ENCODE peak calls at places on chromosomes 3 and 15, in six cellular contexts. One of them, this sample, is unnamed.

GRCh38 chr15:42107483-42107882 is 13.1 kb upstream of the PLA2G4D start:
- DNase-seq in hepatic stellate cell: no peak
- DNase-seq in AG08395: no peak
- DNase-seq in IMR-90: no peak
- DNase-seq in CD8-positive, alpha-beta memory T cell: no peak
- DNase-seq in T follicular helper cell: no peak
- DNase-seq in this sample: no peak

GRCh38 chr3:196707566-196707965 is 4.5 kb downstream of the CEP19 start:
- DNase-seq in hepatic stellate cell: no peak
- DNase-seq in AG08395: no peak
- DNase-seq in IMR-90: no peak
- DNase-seq in CD8-positive, alpha-beta memory T cell: no peak
- DNase-seq in T follicular helper cell: no peak
- DNase-seq in this sample: no peak

GRCh38 chr15:75554717-75555116 is 24.4 kb downstream of the PTPN9 start:
- DNase-seq in hepatic stellate cell: no peak
- DNase-seq in AG08395: no peak
- DNase-seq in IMR-90: peak; percentile 88
- DNase-seq in CD8-positive, alpha-beta memory T cell: no peak
- DNase-seq in T follicular helper cell: no peak
- DNase-seq in this sample: no peak

GRCh38 chr15:74365619-74366445 is 1.6 kb downstream of the CYP11A1 start:
- DNase-seq in hepatic stellate cell: peak; percentile 40
- DNase-seq in AG08395: peak; percentile 73
- DNase-seq in IMR-90: peak; percentile 41
- DNase-seq in CD8-positive, alpha-beta memory T cell: no peak
- DNase-seq in T follicular helper cell: no peak
- DNase-seq in this sample: peak; percentile 77

GRCh38 chr15:48032911-48033310 is 87.9 kb upstream of the SLC24A5 start:
- DNase-seq in hepatic stellate cell: no peak
- DNase-seq in AG08395: no peak
- DNase-seq in IMR-90: no peak
- DNase-seq in CD8-positive, alpha-beta memory T cell: no peak
- DNase-seq in T follicular helper cell: no peak
- DNase-seq in this sample: no peak

GRCh38 chr3:184345678-184346144 is 8.3 kb downstream of the FAM131A start:
- DNase-seq in hepatic stellate cell: peak; percentile 89
- DNase-seq in AG08395: peak; percentile 92
- DNase-seq in IMR-90: peak; percentile 50
- DNase-seq in CD8-positive, alpha-beta memory T cell: no peak
- DNase-seq in T follicular helper cell: no peak
- DNase-seq in this sample: peak; percentile 76

GRCh38 chr3:149581248-149581647 is 76.6 kb downstream of the WWTR1 start:
- DNase-seq in hepatic stellate cell: no peak
- DNase-seq in AG08395: no peak
- DNase-seq in IMR-90: no peak
- DNase-seq in CD8-positive, alpha-beta memory T cell: no peak
- DNase-seq in T follicular helper cell: no peak
- DNase-seq in this sample: no peak

GRCh38 chr15:35167675-35168074 is 82.6 kb upstream of the NANOGP8 start:
- DNase-seq in hepatic stellate cell: no peak
- DNase-seq in AG08395: no peak
- DNase-seq in IMR-90: no peak
- DNase-seq in CD8-positive, alpha-beta memory T cell: no peak
- DNase-seq in T follicular helper cell: no peak
- DNase-seq in this sample: no peak

GRCh38 chr15:31403606-31404005 is 77.0 kb downstream of the KLF13 start:
- DNase-seq in hepatic stellate cell: no peak
- DNase-seq in AG08395: no peak
- DNase-seq in IMR-90: peak; percentile 50
- DNase-seq in CD8-positive, alpha-beta memory T cell: no peak
- DNase-seq in T follicular helper cell: no peak
- DNase-seq in this sample: no peak

GRCh38 chr3:149395107-149396089 is 17.9 kb upstream of the TM4SF1 start:
- DNase-seq in hepatic stellate cell: no peak
- DNase-seq in AG08395: no peak
- DNase-seq in IMR-90: peak; percentile 67
- DNase-seq in CD8-positive, alpha-beta memory T cell: no peak
- DNase-seq in T follicular helper cell: no peak
- DNase-seq in this sample: no peak

GRCh38 chr15:99014803-99015676 is 7.4 kb upstream of the PGPEP1L start:
- DNase-seq in hepatic stellate cell: peak; percentile 63
- DNase-seq in AG08395: peak; percentile 33
- DNase-seq in IMR-90: peak; percentile 72
- DNase-seq in CD8-positive, alpha-beta memory T cell: no peak
- DNase-seq in T follicular helper cell: no peak
- DNase-seq in this sample: peak; percentile 88

GRCh38 chr3:110562621-110563020 is 509.0 kb upstream of the NECTIN3 start:
- DNase-seq in hepatic stellate cell: no peak
- DNase-seq in AG08395: no peak
- DNase-seq in IMR-90: no peak
- DNase-seq in CD8-positive, alpha-beta memory T cell: no peak
- DNase-seq in T follicular helper cell: no peak
- DNase-seq in this sample: no peak

GRCh38 chr3:46105313-46105919 is 78.1 kb upstream of the XCR1 start:
- DNase-seq in hepatic stellate cell: no peak
- DNase-seq in AG08395: no peak
- DNase-seq in IMR-90: no peak
- DNase-seq in CD8-positive, alpha-beta memory T cell: no peak
- DNase-seq in T follicular helper cell: no peak
- DNase-seq in this sample: no peak

GRCh38 chr3:182414586-182414985 is 378.7 kb upstream of the ATP11B start:
- DNase-seq in hepatic stellate cell: no peak
- DNase-seq in AG08395: no peak
- DNase-seq in IMR-90: no peak
- DNase-seq in CD8-positive, alpha-beta memory T cell: no peak
- DNase-seq in T follicular helper cell: no peak
- DNase-seq in this sample: no peak

GRCh38 chr15:68993276-68993675 is 21.2 kb upstream of the NOX5 start:
- DNase-seq in hepatic stellate cell: no peak
- DNase-seq in AG08395: no peak
- DNase-seq in IMR-90: no peak
- DNase-seq in CD8-positive, alpha-beta memory T cell: no peak
- DNase-seq in T follicular helper cell: no peak
- DNase-seq in this sample: no peak

GRCh38 chr3:12695112-12695511 is 31.2 kb upstream of the RAF1 start:
- DNase-seq in hepatic stellate cell: no peak
- DNase-seq in AG08395: peak; percentile 22
- DNase-seq in IMR-90: no peak
- DNase-seq in CD8-positive, alpha-beta memory T cell: no peak
- DNase-seq in T follicular helper cell: no peak
- DNase-seq in this sample: no peak

GRCh38 chr3:195209836-195210551 is 61.0 kb downstream of the XXYLT1 start:
- DNase-seq in hepatic stellate cell: peak; percentile 45
- DNase-seq in AG08395: peak; percentile 43
- DNase-seq in IMR-90: peak; percentile 60
- DNase-seq in CD8-positive, alpha-beta memory T cell: no peak
- DNase-seq in T follicular helper cell: no peak
- DNase-seq in this sample: peak; percentile 68

GRCh38 chr3:44504566-44504965 is 27.1 kb upstream of the ZNF445 start:
- DNase-seq in hepatic stellate cell: no peak
- DNase-seq in AG08395: no peak
- DNase-seq in IMR-90: no peak
- DNase-seq in CD8-positive, alpha-beta memory T cell: no peak
- DNase-seq in T follicular helper cell: no peak
- DNase-seq in this sample: no peak

GRCh38 chr3:48404440-48405342 is 25.2 kb downstream of the PLXNB1 start:
- DNase-seq in hepatic stellate cell: peak; percentile 1
- DNase-seq in AG08395: no peak
- DNase-seq in IMR-90: no peak
- DNase-seq in CD8-positive, alpha-beta memory T cell: peak; percentile 29
- DNase-seq in T follicular helper cell: no peak
- DNase-seq in this sample: no peak

GRCh38 chr3:112378989-112379692 is 46.2 kb downstream of the CD200 start:
- DNase-seq in hepatic stellate cell: no peak
- DNase-seq in AG08395: peak; percentile 42
- DNase-seq in IMR-90: peak; percentile 92
- DNase-seq in CD8-positive, alpha-beta memory T cell: no peak
- DNase-seq in T follicular helper cell: no peak
- DNase-seq in this sample: no peak

GRCh38 chr3:130576571-130577266 is 59.7 kb downstream of the COL6A6 start:
- DNase-seq in hepatic stellate cell: peak; percentile 19
- DNase-seq in AG08395: peak; percentile 48
- DNase-seq in IMR-90: peak; percentile 82
- DNase-seq in CD8-positive, alpha-beta memory T cell: no peak
- DNase-seq in T follicular helper cell: no peak
- DNase-seq in this sample: no peak

GRCh38 chr3:24086597-24087369 is 141.7 kb downstream of the NR1D2 start:
- DNase-seq in hepatic stellate cell: no peak
- DNase-seq in AG08395: peak; percentile 40
- DNase-seq in IMR-90: no peak
- DNase-seq in CD8-positive, alpha-beta memory T cell: no peak
- DNase-seq in T follicular helper cell: no peak
- DNase-seq in this sample: no peak

GRCh38 chr3:143975549-143976152 is 4.0 kb downstream of the DIPK2A start:
- DNase-seq in hepatic stellate cell: peak; percentile 29
- DNase-seq in AG08395: peak; percentile 17
- DNase-seq in IMR-90: peak; percentile 81
- DNase-seq in CD8-positive, alpha-beta memory T cell: no peak
- DNase-seq in T follicular helper cell: no peak
- DNase-seq in this sample: no peak

GRCh38 chr3:146640955-146641867 is 36.1 kb upstream of the PLSCR5 start:
- DNase-seq in hepatic stellate cell: peak; percentile 4
- DNase-seq in AG08395: peak; percentile 26
- DNase-seq in IMR-90: peak; percentile 37
- DNase-seq in CD8-positive, alpha-beta memory T cell: no peak
- DNase-seq in T follicular helper cell: no peak
- DNase-seq in this sample: no peak

GRCh38 chr15:33994005-33994615 is 25.8 kb downstream of the CHRM5 start:
- DNase-seq in hepatic stellate cell: no peak
- DNase-seq in AG08395: no peak
- DNase-seq in IMR-90: peak; percentile 51
- DNase-seq in CD8-positive, alpha-beta memory T cell: no peak
- DNase-seq in T follicular helper cell: no peak
- DNase-seq in this sample: no peak

GRCh38 chr3:38608086-38608775 is 41.3 kb downstream of the SCN5A start:
- DNase-seq in hepatic stellate cell: no peak
- DNase-seq in AG08395: no peak
- DNase-seq in IMR-90: no peak
- DNase-seq in CD8-positive, alpha-beta memory T cell: no peak
- DNase-seq in T follicular helper cell: no peak
- DNase-seq in this sample: peak; percentile 36

GRCh38 chr3:159987291-159987711 is 1.3 kb upstream of the IL12A start:
- DNase-seq in hepatic stellate cell: no peak
- DNase-seq in AG08395: peak; percentile 41
- DNase-seq in IMR-90: peak; percentile 74
- DNase-seq in CD8-positive, alpha-beta memory T cell: no peak
- DNase-seq in T follicular helper cell: no peak
- DNase-seq in this sample: no peak

GRCh38 chr3:190130037-190130436 is 9.3 kb upstream of the P3H2 start:
- DNase-seq in hepatic stellate cell: no peak
- DNase-seq in AG08395: no peak
- DNase-seq in IMR-90: no peak
- DNase-seq in CD8-positive, alpha-beta memory T cell: no peak
- DNase-seq in T follicular helper cell: no peak
- DNase-seq in this sample: no peak

GRCh38 chr3:38205472-38205805 is 40.1 kb downstream of the OXSR1 start:
- DNase-seq in hepatic stellate cell: no peak
- DNase-seq in AG08395: no peak
- DNase-seq in IMR-90: no peak
- DNase-seq in CD8-positive, alpha-beta memory T cell: no peak
- DNase-seq in T follicular helper cell: no peak
- DNase-seq in this sample: no peak

GRCh38 chr3:63135362-63135761 is 142.7 kb upstream of the SYNPR start:
- DNase-seq in hepatic stellate cell: no peak
- DNase-seq in AG08395: no peak
- DNase-seq in IMR-90: no peak
- DNase-seq in CD8-positive, alpha-beta memory T cell: no peak
- DNase-seq in T follicular helper cell: no peak
- DNase-seq in this sample: no peak

GRCh38 chr3:62493116-62493801 is 119.9 kb upstream of the FEZF2 start:
- DNase-seq in hepatic stellate cell: no peak
- DNase-seq in AG08395: no peak
- DNase-seq in IMR-90: no peak
- DNase-seq in CD8-positive, alpha-beta memory T cell: no peak
- DNase-seq in T follicular helper cell: no peak
- DNase-seq in this sample: no peak

GRCh38 chr3:171542976-171543375 is 82.8 kb upstream of the TNIK start:
- DNase-seq in hepatic stellate cell: no peak
- DNase-seq in AG08395: no peak
- DNase-seq in IMR-90: no peak
- DNase-seq in CD8-positive, alpha-beta memory T cell: no peak
- DNase-seq in T follicular helper cell: no peak
- DNase-seq in this sample: no peak

GRCh38 chr3:514206-514605 is 317.6 kb downstream of the CHL1 start:
- DNase-seq in hepatic stellate cell: no peak
- DNase-seq in AG08395: no peak
- DNase-seq in IMR-90: no peak
- DNase-seq in CD8-positive, alpha-beta memory T cell: no peak
- DNase-seq in T follicular helper cell: no peak
- DNase-seq in this sample: no peak

GRCh38 chr15:65330934-65331645 is 26.6 kb downstream of the RNU5B-1 start:
- DNase-seq in hepatic stellate cell: no peak
- DNase-seq in AG08395: no peak
- DNase-seq in IMR-90: no peak
- DNase-seq in CD8-positive, alpha-beta memory T cell: no peak
- DNase-seq in T follicular helper cell: no peak
- DNase-seq in this sample: no peak

GRCh38 chr3:48433472-48434118 is 3.7 kb upstream of the PLXNB1 start:
- DNase-seq in hepatic stellate cell: peak; percentile 56
- DNase-seq in AG08395: peak; percentile 60
- DNase-seq in IMR-90: peak; percentile 26
- DNase-seq in CD8-positive, alpha-beta memory T cell: peak; percentile 26
- DNase-seq in T follicular helper cell: no peak
- DNase-seq in this sample: peak; percentile 74

GRCh38 chr3:117184574-117184973 is 475.0 kb downstream of the TUSC7 start:
- DNase-seq in hepatic stellate cell: peak; percentile 7
- DNase-seq in AG08395: peak; percentile 19
- DNase-seq in IMR-90: peak; percentile 80
- DNase-seq in CD8-positive, alpha-beta memory T cell: no peak
- DNase-seq in T follicular helper cell: no peak
- DNase-seq in this sample: no peak

GRCh38 chr15:40357723-40358491 is at the start of gene DISP2:
- DNase-seq in hepatic stellate cell: peak; percentile 99
- DNase-seq in AG08395: peak; percentile 99
- DNase-seq in IMR-90: peak; percentile 67
- DNase-seq in CD8-positive, alpha-beta memory T cell: peak; percentile 92
- DNase-seq in T follicular helper cell: peak; percentile 86
- DNase-seq in this sample: peak; percentile 94

GRCh38 chr3:52233968-52234367 is 5.0 kb downstream of the TWF2 start:
- DNase-seq in hepatic stellate cell: no peak
- DNase-seq in AG08395: no peak
- DNase-seq in IMR-90: no peak
- DNase-seq in CD8-positive, alpha-beta memory T cell: peak; percentile 40
- DNase-seq in T follicular helper cell: no peak
- DNase-seq in this sample: no peak

This sample was measured in upper lobe of right lung.